ENCODE peak calls at places on chromosomes 3 and 15, in nine cellular contexts. H, J, L, V, K, R, X, W and U are unnamed samples.

GRCh38 chr15:38690737-38691332 is 126.2 kb upstream of the RASGRP1 start:
- DNase-seq in H (peak; percentile 83), J (peak; percentile 65), L (no peak), V (peak; percentile 83), K (peak; percentile 83), R (peak; percentile 40), X (peak; percentile 78), W (peak; percentile 82), U (peak; percentile 77)

GRCh38 chr3:38579146-38579545 is 70.3 kb downstream of the SCN5A start:
- DNase-seq in H (no peak), J (no peak), L (peak; percentile 14), V (peak; percentile 67), K (no peak), R (no peak), X (no peak), W (no peak), U (no peak)

GRCh38 chr15:77749236-77749997 is 116.7 kb upstream of the LINGO1 start:
- DNase-seq in H (no peak), J (no peak), L (no peak), V (peak; percentile 90), K (no peak), R (no peak), X (no peak), W (no peak), U (no peak)

GRCh38 chr15:88657326-88658069 is 18.7 kb downstream of the ISG20 start:
- DNase-seq in H (no peak), J (no peak), L (no peak), V (peak; percentile 82), K (no peak), R (no peak), X (no peak), W (no peak), U (no peak)

GRCh38 chr3:48425281-48425812 is 4.5 kb downstream of the PLXNB1 start:
- DNase-seq in H (no peak), J (no peak), L (no peak), V (peak; percentile 44), K (no peak), R (no peak), X (no peak), W (no peak), U (no peak)

GRCh38 chr3:11447584-11448200 is 175.5 kb downstream of the ATG7 start:
- DNase-seq in H (no peak), J (no peak), L (no peak), V (no peak), K (no peak), R (no peak), X (no peak), W (no peak), U (no peak)

GRCh38 chr15:33313491-33313890 is 2.7 kb downstream of the RYR3 start:
- DNase-seq in H (no peak), J (no peak), L (no peak), V (no peak), K (no peak), R (no peak), X (no peak), W (no peak), U (no peak)

GRCh38 chr3:13548696-13549512 is at the start of gene FBLN2:
- DNase-seq in H (no peak), J (no peak), L (no peak), V (peak; percentile 76), K (no peak), R (peak; percentile 63), X (peak; percentile 33), W (no peak), U (no peak)

GRCh38 chr3:169914321-169914720 is 2.9 kb downstream of the SAMD7 start:
- DNase-seq in H (no peak), J (no peak), L (no peak), V (no peak), K (no peak), R (no peak), X (no peak), W (no peak), U (no peak)

GRCh38 chr3:53231532-53232511 is 24.0 kb downstream of the TKT start:
- DNase-seq in H (no peak), J (no peak), L (no peak), V (peak; percentile 17), K (no peak), R (no peak), X (no peak), W (no peak), U (no peak)

GRCh38 chr3:23175361-23176073 is 27.6 kb upstream of the UBE2E2 start:
- DNase-seq in H (no peak), J (no peak), L (no peak), V (no peak), K (no peak), R (no peak), X (no peak), W (no peak), U (no peak)

GRCh38 chr15:33152502-33153109 is 41.9 kb downstream of the FMN1 start:
- DNase-seq in H (no peak), J (no peak), L (no peak), V (no peak), K (no peak), R (no peak), X (no peak), W (no peak), U (no peak)

GRCh38 chr3:156395961-156396700 is 158.8 kb downstream of the SSR3 start:
- DNase-seq in H (no peak), J (no peak), L (no peak), V (no peak), K (no peak), R (no peak), X (no peak), W (no peak), U (no peak)

GRCh38 chr3:149969110-149969944 is 1.4 kb downstream of the PFN2 start:
- DNase-seq in H (no peak), J (peak; percentile 59), L (peak; percentile 51), V (peak; percentile 91), K (no peak), R (peak; percentile 9), X (no peak), W (no peak), U (no peak)

GRCh38 chr15:40929730-40930429 is 740 bp downstream of the DLL4 start:
- DNase-seq in H (no peak), J (no peak), L (no peak), V (peak; percentile 67), K (no peak), R (no peak), X (no peak), W (no peak), U (no peak)

GRCh38 chr3:71562938-71563337 is 20.6 kb downstream of the FOXP1 start:
- DNase-seq in H (no peak), J (no peak), L (peak; percentile 38), V (no peak), K (no peak), R (no peak), X (no peak), W (no peak), U (no peak)

GRCh38 chr15:47983533-47983932 is 137.3 kb upstream of the SLC24A5 start:
- DNase-seq in H (no peak), J (no peak), L (no peak), V (no peak), K (no peak), R (no peak), X (no peak), W (no peak), U (no peak)

GRCh38 chr3:196499061-196499460 is 4.5 kb downstream of the RNF168 start:
- DNase-seq in H (no peak), J (no peak), L (no peak), V (no peak), K (no peak), R (no peak), X (no peak), W (no peak), U (no peak)

GRCh38 chr15:88882745-88883144 is 12.6 kb downstream of the HAPLN3 start:
- DNase-seq in H (no peak), J (no peak), L (no peak), V (no peak), K (no peak), R (peak; percentile 17), X (no peak), W (no peak), U (no peak)

GRCh38 chr3:136343873-136344281 is 93.7 kb downstream of the PCCB start:
- DNase-seq in H (no peak), J (peak; percentile 74), L (peak; percentile 93), V (no peak), K (no peak), R (peak; percentile 15), X (no peak), W (no peak), U (no peak)

GRCh38 chr3:132347095-132347494 is 29.9 kb downstream of the ACP3 start:
- DNase-seq in H (no peak), J (no peak), L (no peak), V (no peak), K (no peak), R (no peak), X (no peak), W (no peak), U (no peak)

GRCh38 chr15:83710452-83710851 is 56.5 kb downstream of the ADAMTSL3 start:
- DNase-seq in H (no peak), J (no peak), L (no peak), V (no peak), K (no peak), R (no peak), X (no peak), W (no peak), U (no peak)

GRCh38 chr3:127760361-127760760 is 62.0 kb downstream of the MGLL start:
- DNase-seq in H (no peak), J (peak; percentile 85), L (peak; percentile 35), V (no peak), K (no peak), R (no peak), X (no peak), W (no peak), U (no peak)

GRCh38 chr3:74883690-74884089 is 269.2 kb upstream of the CNTN3 start:
- DNase-seq in H (no peak), J (no peak), L (no peak), V (no peak), K (no peak), R (no peak), X (no peak), W (no peak), U (no peak)

GRCh38 chr3:148079370-148079769 is 618.3 kb upstream of the AGTR1 start:
- DNase-seq in H (no peak), J (peak; percentile 43), L (peak; percentile 24), V (peak; percentile 4), K (no peak), R (no peak), X (no peak), W (no peak), U (no peak)

GRCh38 chr15:48718646-48719045 is 73.1 kb upstream of the FBN1 start:
- DNase-seq in H (no peak), J (no peak), L (no peak), V (no peak), K (no peak), R (no peak), X (no peak), W (no peak), U (no peak)

GRCh38 chr3:14602804-14603644 is 48.5 kb upstream of the CCDC174 start:
- DNase-seq in H (no peak), J (no peak), L (no peak), V (no peak), K (no peak), R (no peak), X (no peak), W (no peak), U (no peak)

GRCh38 chr3:187694801-187695200 is 7.6 kb downstream of the RTP2 start:
- DNase-seq in H (no peak), J (no peak), L (no peak), V (no peak), K (no peak), R (no peak), X (no peak), W (no peak), U (no peak)

GRCh38 chr3:45499529-45499928 is 95.0 kb upstream of the LIMD1 start:
- DNase-seq in H (peak; percentile 15), J (no peak), L (no peak), V (no peak), K (peak; percentile 25), R (no peak), X (no peak), W (no peak), U (no peak)

GRCh38 chr3:17686613-17687012 is 55.8 kb downstream of the TBC1D5 start:
- DNase-seq in H (no peak), J (no peak), L (no peak), V (no peak), K (peak; percentile 7), R (no peak), X (no peak), W (no peak), U (no peak)

GRCh38 chr15:63381301-63382192 is at the start of gene CA12:
- DNase-seq in H (no peak), J (peak; percentile 48), L (peak; percentile 73), V (peak; percentile 58), K (no peak), R (no peak), X (no peak), W (no peak), U (no peak)